ENCODE peak calls at places on chromosomes 16 and 17, in ten cellular contexts. V is T-helper 2 cell; I is occipital lobe; H is NCI-H1048; R is stimulated activated CD8-positive, alpha-beta memory T cell treated with anti-CD3 and anti-CD28 coated beads, Interleukin-4, amount 100 ng/mL, for 4 hours; K is activated effector memory CD4-positive, alpha-beta T cell treated with anti-CD3 and anti-CD28 coated beads, Interleukin-2, amount 50 U/mL, for 16 hours; E is stimulated activated CD4-positive, alpha-beta T cell treated with anti-CD3 and anti-CD28 coated beads, Interleukin-15, amount 100 ng/mL, for 24 hours; X is Caki2; Z is GM03348; F is nucleus accumbens. D is an unnamed sample.

GRCh38 chr17:3890082-3890892 is 2.6 kb downstream of the CAMKK1 start:
- DNase-seq in V (no peak), I (peak), H (no peak), R (no peak), K (peak), E (peak), X (peak), Z (peak), F (peak), D (peak)

GRCh38 chr16:19745286-19746018 is 27.4 kb downstream of the IQCK start:
- DNase-seq in V (no peak), I (no peak), H (no peak), R (no peak), K (no peak), E (no peak), X (no peak), Z (no peak), F (no peak), D (peak)

GRCh38 chr16:69672998-69673713 is 53.2 kb downstream of the NQO1 start:
- DNase-seq in V (no peak), I (no peak), H (no peak), R (no peak), K (no peak), E (no peak), X (no peak), Z (no peak), F (no peak), D (no peak)

GRCh38 chr16:25235991-25236390 is 19.2 kb downstream of the AQP8 start:
- DNase-seq in V (no peak), I (no peak), H (no peak), R (no peak), K (no peak), E (no peak), X (no peak), Z (no peak), F (no peak), D (no peak)

GRCh38 chr16:71722801-71723536 is 1.5 kb downstream of the PHLPP2 start:
- DNase-seq in V (peak), I (peak), H (peak), R (no peak), K (peak), E (peak), X (peak), Z (peak), F (peak), D (peak)

GRCh38 chr16:49048557-49048956 is 233.1 kb downstream of the CBLN1 start:
- DNase-seq in V (no peak), I (peak), H (no peak), R (no peak), K (no peak), E (no peak), X (no peak), Z (no peak), F (peak), D (no peak)

GRCh38 chr16:48526058-48526957 is 83.7 kb downstream of the N4BP1 start:
- DNase-seq in V (no peak), I (no peak), H (no peak), R (no peak), K (peak), E (peak), X (peak), Z (no peak), F (no peak), D (no peak)

GRCh38 chr16:81526935-81527334 is 82.3 kb downstream of the CMIP start:
- DNase-seq in V (no peak), I (no peak), H (no peak), R (no peak), K (no peak), E (no peak), X (peak), Z (peak), F (no peak), D (no peak)

GRCh38 chr17:60579090-60579489 is 20.9 kb upstream of the PPM1D start:
- DNase-seq in V (no peak), I (no peak), H (no peak), R (no peak), K (no peak), E (no peak), X (no peak), Z (no peak), F (no peak), D (peak)

GRCh38 chr16:49918257-49918656 is 62.3 kb upstream of the ZNF423 start:
- DNase-seq in V (no peak), I (no peak), H (no peak), R (no peak), K (no peak), E (no peak), X (no peak), Z (no peak), F (no peak), D (no peak)

GRCh38 chr17:10118788-10119130 is 79.6 kb downstream of the GAS7 start:
- DNase-seq in V (no peak), I (no peak), H (no peak), R (no peak), K (no peak), E (no peak), X (no peak), Z (no peak), F (no peak), D (no peak)

GRCh38 chr17:67638871-67639270 is 78.9 kb upstream of the NOL11 start:
- DNase-seq in V (no peak), I (no peak), H (no peak), R (no peak), K (no peak), E (no peak), X (no peak), Z (no peak), F (no peak), D (no peak)

GRCh38 chr17:28493467-28493866 is 12.7 kb upstream of the FOXN1 start:
- DNase-seq in V (no peak), I (no peak), H (no peak), R (no peak), K (no peak), E (no peak), X (no peak), Z (no peak), F (no peak), D (peak)

GRCh38 chr16:66600484-66600883 is 4.0 kb upstream of the CMTM3 start:
- DNase-seq in V (no peak), I (no peak), H (no peak), R (no peak), K (no peak), E (no peak), X (no peak), Z (no peak), F (no peak), D (no peak)

GRCh38 chr17:74101527-74101926 is 102.0 kb upstream of the RPL38 start:
- DNase-seq in V (no peak), I (no peak), H (no peak), R (no peak), K (no peak), E (no peak), X (no peak), Z (no peak), F (no peak), D (no peak)

GRCh38 chr17:2084766-2085647 is 30.1 kb downstream of the HIC1 start:
- DNase-seq in V (no peak), I (no peak), H (no peak), R (no peak), K (no peak), E (no peak), X (no peak), Z (peak), F (no peak), D (peak)

GRCh38 chr17:10077561-10078299 is 120.7 kb downstream of the GAS7 start:
- DNase-seq in V (no peak), I (no peak), H (no peak), R (no peak), K (no peak), E (no peak), X (no peak), Z (no peak), F (no peak), D (no peak)

GRCh38 chr16:1930338-1930720 is 12.1 kb upstream of the HS3ST6 start:
- DNase-seq in V (no peak), I (no peak), H (no peak), R (no peak), K (no peak), E (no peak), X (no peak), Z (no peak), F (no peak), D (no peak)

GRCh38 chr17:60155427-60155814 is 5.6 kb downstream of the CA4 start:
- DNase-seq in V (no peak), I (no peak), H (no peak), R (no peak), K (no peak), E (no peak), X (no peak), Z (no peak), F (no peak), D (no peak)

GRCh38 chr17:57999496-58000017 is 7.5 kb downstream of the SRSF1 start:
- DNase-seq in V (no peak), I (no peak), H (no peak), R (no peak), K (no peak), E (no peak), X (peak), Z (peak), F (no peak), D (peak)

GRCh38 chr17:4833941-4834501 is 881 bp downstream of the MINK1 start:
- DNase-seq in V (no peak), I (no peak), H (no peak), R (no peak), K (no peak), E (peak), X (peak), Z (peak), F (peak), D (peak)

GRCh38 chr16:79712273-79712672 is 111.7 kb upstream of the MAF start:
- DNase-seq in V (no peak), I (no peak), H (no peak), R (no peak), K (no peak), E (no peak), X (no peak), Z (no peak), F (no peak), D (no peak)

GRCh38 chr16:74480150-74481029 is 59.1 kb upstream of the CLEC18B start:
- DNase-seq in V (no peak), I (no peak), H (no peak), R (no peak), K (no peak), E (no peak), X (peak), Z (peak), F (no peak), D (peak)

GRCh38 chr17:5747964-5748363 is 163.7 kb upstream of the NLRP1 start:
- DNase-seq in V (no peak), I (no peak), H (no peak), R (no peak), K (no peak), E (no peak), X (no peak), Z (no peak), F (no peak), D (no peak)

GRCh38 chr17:9151091-9151490 is 129.8 kb downstream of the NTN1 start:
- DNase-seq in V (no peak), I (no peak), H (peak), R (no peak), K (no peak), E (no peak), X (no peak), Z (no peak), F (no peak), D (no peak)

GRCh38 chr17:80821546-80821945 is 170.1 kb upstream of the CHMP6 start:
- DNase-seq in V (no peak), I (no peak), H (no peak), R (no peak), K (no peak), E (no peak), X (no peak), Z (no peak), F (no peak), D (no peak)

GRCh38 chr17:67601897-67602296 is 115.8 kb upstream of the NOL11 start:
- DNase-seq in V (no peak), I (no peak), H (no peak), R (no peak), K (no peak), E (no peak), X (no peak), Z (no peak), F (no peak), D (no peak)

GRCh38 chr17:17892731-17893130 is 55.9 kb upstream of the SREBF1 start:
- DNase-seq in V (no peak), I (no peak), H (no peak), R (no peak), K (no peak), E (no peak), X (no peak), Z (no peak), F (no peak), D (no peak)

GRCh38 chr17:76367647-76368046 is 13.9 kb upstream of the PRPSAP1 start:
- DNase-seq in V (no peak), I (no peak), H (no peak), R (no peak), K (no peak), E (no peak), X (no peak), Z (no peak), F (no peak), D (no peak)

GRCh38 chr16:9090101-9090959 is 1.1 kb upstream of the HAPSTR1 start:
- DNase-seq in V (peak), I (no peak), H (no peak), R (no peak), K (peak), E (peak), X (no peak), Z (peak), F (peak), D (no peak)

GRCh38 chr16:4507588-4508345 is 30.8 kb downstream of the CDIP1 start:
- DNase-seq in V (no peak), I (no peak), H (no peak), R (no peak), K (no peak), E (no peak), X (no peak), Z (no peak), F (no peak), D (no peak)

GRCh38 chr16:74309789-74310781 is 13.5 kb downstream of the PSMD7 start:
- DNase-seq in V (no peak), I (no peak), H (no peak), R (no peak), K (no peak), E (no peak), X (peak), Z (peak), F (no peak), D (peak)

GRCh38 chr17:47287068-47287467 is 33.4 kb downstream of the ITGB3 start:
- DNase-seq in V (no peak), I (no peak), H (no peak), R (no peak), K (no peak), E (no peak), X (no peak), Z (no peak), F (no peak), D (no peak)

D was measured in EL.